ENCODE peak calls at places on chromosomes 3 and 15, in six cellular contexts. W is trophoblast cell, G is IMR-90, A is mesenchymal stem cell, R is H1, V is neuronal stem cell. B is an unnamed sample.

GRCh38 chr3:62481972-62482371 is 108.6 kb upstream of the FEZF2 start:
- DNase-seq in G (no peak), W (no peak), R (no peak), V (no peak), A (no peak), B (no peak)

GRCh38 chr3:23094890-23095462 is 108.2 kb upstream of the UBE2E2 start:
- DNase-seq in G (peak), A (peak), W (peak), V (no peak), R (no peak), B (no peak)

GRCh38 chr15:29029651-29030195 is 143.9 kb downstream of the APBA2 start:
- DNase-seq in V (no peak), G (no peak), R (no peak), A (no peak), W (no peak), B (no peak)

GRCh38 chr3:23663661-23664186 is 142.0 kb upstream of the UBE2E1 start:
- DNase-seq in A (no peak), W (no peak), V (no peak), R (no peak), G (no peak), B (no peak)

GRCh38 chr3:65490132-65490531 is 548.6 kb downstream of the MAGI1 start:
- DNase-seq in G (no peak), R (no peak), W (no peak), A (no peak), V (no peak), B (no peak)

GRCh38 chr15:38557855-38558713 is 6.5 kb downstream of the RASGRP1 start:
- DNase-seq in A (no peak), V (no peak), G (no peak), R (no peak), W (no peak), B (no peak)

GRCh38 chr3:184593923-184594303 is 32.3 kb downstream of the EPHB3 start:
- DNase-seq in W (no peak), G (no peak), R (no peak), V (no peak), A (no peak), B (no peak)

GRCh38 chr15:59170295-59170881 is 36.3 kb upstream of the LDHAL6B start:
- DNase-seq in V (no peak), A (peak), W (no peak), G (no peak), R (no peak), B (peak)

GRCh38 chr3:13329746-13330145 is 90.4 kb downstream of the NUP210 start:
- DNase-seq in G (no peak), R (no peak), V (no peak), A (no peak), W (no peak), B (no peak)
- H3K14ac ChIP-seq in G (no peak), R (no peak), V (no peak), A (no peak), W (no peak), B (no peak)

GRCh38 chr3:186121271-186121670 is 12.4 kb upstream of the ETV5 start:
- DNase-seq in V (no peak), R (no peak), G (no peak), W (no peak), A (no peak), B (no peak)

GRCh38 chr3:186124618-186125017 is 15.7 kb upstream of the ETV5 start:
- DNase-seq in R (no peak), V (no peak), G (no peak), W (peak), A (no peak), B (no peak)

GRCh38 chr3:186123012-186123411 is 14.1 kb upstream of the ETV5 start:
- DNase-seq in V (no peak), G (no peak), A (no peak), W (no peak), R (no peak), B (no peak)

GRCh38 chr3:186119499-186119898 is 10.6 kb upstream of the ETV5 start:
- DNase-seq in G (no peak), W (peak), R (no peak), A (no peak), V (no peak), B (no peak)

GRCh38 chr3:186121968-186122367 is 13.1 kb upstream of the ETV5 start:
- DNase-seq in R (no peak), W (peak), A (no peak), V (no peak), G (no peak), B (peak)
- H3K14ac ChIP-seq in R (no peak), W (no peak), A (no peak), V (no peak), G (no peak), B (no peak)

GRCh38 chr15:82871577-82872484 is 62.4 kb downstream of the WHAMM start:
- DNase-seq in V (no peak), R (no peak), G (no peak), W (no peak), A (no peak), B (peak)
- H3K14ac ChIP-seq in V (no peak), R (no peak), G (no peak), W (no peak), A (no peak), B (no peak)

GRCh38 chr3:12722205-12722604 is 36.9 kb downstream of the TMEM40 start:
- DNase-seq in A (no peak), V (no peak), R (no peak), W (no peak), G (no peak), B (no peak)
- H3K14ac ChIP-seq in A (no peak), V (no peak), R (no peak), W (no peak), G (no peak), B (no peak)